ENCODE peak calls at places on chromosomes 3 and 15, in ten cellular contexts. One of them, this sample, is unnamed.

GRCh38 chr15:66290518-66290917 is 2.9 kb upstream of the DIS3L start:
- DNase-seq in esophagus muscularis mucosa: no peak
- DNase-seq in A549: no peak
- DNase-seq in cardiac fibroblast: no peak
- DNase-seq in heart right ventricle: no peak
- DNase-seq in ovary: no peak
- DNase-seq in cardiac muscle cell: no peak
- DNase-seq in fibroblast of mammary gland: no peak
- DNase-seq in foreskin fibroblast: no peak
- DNase-seq in PC-9: no peak
- DNase-seq in this sample: no peak

GRCh38 chr3:145272684-145273083 is 888.3 kb downstream of the PLOD2 start:
- DNase-seq in PC-9: no peak
- DNase-seq in heart right ventricle: no peak
- DNase-seq in A549: no peak
- DNase-seq in cardiac muscle cell: peak; percentile 66
- DNase-seq in cardiac fibroblast: peak; percentile 56
- DNase-seq in foreskin fibroblast: peak; percentile 22
- DNase-seq in fibroblast of mammary gland: peak; percentile 58
- DNase-seq in esophagus muscularis mucosa: no peak
- DNase-seq in ovary: no peak
- DNase-seq in this sample: no peak

GRCh38 chr15:99126930-99127329 is 22.1 kb downstream of the SYNM start:
- DNase-seq in A549: no peak
- DNase-seq in cardiac muscle cell: no peak
- DNase-seq in heart right ventricle: no peak
- DNase-seq in cardiac fibroblast: no peak
- DNase-seq in ovary: no peak
- DNase-seq in PC-9: no peak
- DNase-seq in fibroblast of mammary gland: no peak
- DNase-seq in esophagus muscularis mucosa: no peak
- DNase-seq in foreskin fibroblast: no peak
- DNase-seq in this sample: no peak

GRCh38 chr3:36944012-36944640 is 728 bp downstream of the TRANK1 start:
- DNase-seq in cardiac muscle cell: peak; percentile 75
- DNase-seq in foreskin fibroblast: peak; percentile 81
- DNase-seq in PC-9: no peak
- DNase-seq in cardiac fibroblast: peak; percentile 77
- DNase-seq in fibroblast of mammary gland: peak; percentile 48
- DNase-seq in esophagus muscularis mucosa: no peak
- DNase-seq in heart right ventricle: peak; percentile 46
- DNase-seq in ovary: peak; percentile 75
- DNase-seq in A549: peak; percentile 49
- DNase-seq in this sample: peak; percentile 68

GRCh38 chr3:64575211-64575844 is 112.5 kb downstream of the ADAMTS9 start:
- DNase-seq in cardiac muscle cell: peak; percentile 40
- DNase-seq in foreskin fibroblast: peak; percentile 32
- DNase-seq in A549: peak; percentile 25
- DNase-seq in cardiac fibroblast: peak; percentile 35
- DNase-seq in esophagus muscularis mucosa: no peak
- DNase-seq in heart right ventricle: no peak
- DNase-seq in fibroblast of mammary gland: peak; percentile 38
- DNase-seq in PC-9: no peak
- DNase-seq in ovary: no peak
- DNase-seq in this sample: no peak

GRCh38 chr3:114660124-114660523 is 366.3 kb downstream of the TIGIT start:
- DNase-seq in foreskin fibroblast: peak; percentile 74
- DNase-seq in cardiac muscle cell: peak; percentile 84
- DNase-seq in cardiac fibroblast: peak; percentile 80
- DNase-seq in fibroblast of mammary gland: peak; percentile 66
- DNase-seq in ovary: peak; percentile 28
- DNase-seq in PC-9: no peak
- DNase-seq in A549: no peak
- DNase-seq in esophagus muscularis mucosa: no peak
- DNase-seq in heart right ventricle: peak; percentile 44
- DNase-seq in this sample: no peak

GRCh38 chr3:119639494-119640350 is 20.7 kb downstream of the POPDC2 start:
- DNase-seq in cardiac muscle cell: no peak
- DNase-seq in fibroblast of mammary gland: peak; percentile 49
- DNase-seq in PC-9: no peak
- DNase-seq in esophagus muscularis mucosa: no peak
- DNase-seq in heart right ventricle: no peak
- DNase-seq in ovary: no peak
- DNase-seq in cardiac fibroblast: no peak
- DNase-seq in A549: no peak
- DNase-seq in foreskin fibroblast: peak; percentile 41
- DNase-seq in this sample: no peak

GRCh38 chr3:78632925-78633324 is 1134.9 kb downstream of the ROBO1 start:
- DNase-seq in foreskin fibroblast: peak; percentile 20
- DNase-seq in fibroblast of mammary gland: no peak
- DNase-seq in cardiac fibroblast: no peak
- DNase-seq in ovary: no peak
- DNase-seq in cardiac muscle cell: no peak
- DNase-seq in PC-9: no peak
- DNase-seq in heart right ventricle: no peak
- DNase-seq in A549: no peak
- DNase-seq in esophagus muscularis mucosa: no peak
- DNase-seq in this sample: no peak

GRCh38 chr3:182258538-182259177 is 534.6 kb upstream of the ATP11B start:
- DNase-seq in ovary: no peak
- DNase-seq in foreskin fibroblast: peak; percentile 14
- DNase-seq in A549: peak; percentile 54
- DNase-seq in fibroblast of mammary gland: peak; percentile 62
- DNase-seq in PC-9: peak; percentile 55
- DNase-seq in heart right ventricle: no peak
- DNase-seq in cardiac fibroblast: peak; percentile 51
- DNase-seq in esophagus muscularis mucosa: no peak
- DNase-seq in cardiac muscle cell: peak; percentile 55
- DNase-seq in this sample: no peak

GRCh38 chr3:12541625-12542024 is 3.7 kb downstream of the MKRN2OS start:
- DNase-seq in ovary: peak; percentile 20
- DNase-seq in PC-9: no peak
- DNase-seq in cardiac muscle cell: no peak
- DNase-seq in fibroblast of mammary gland: no peak
- DNase-seq in heart right ventricle: no peak
- DNase-seq in foreskin fibroblast: no peak
- DNase-seq in esophagus muscularis mucosa: no peak
- DNase-seq in cardiac fibroblast: no peak
- DNase-seq in A549: no peak
- DNase-seq in this sample: no peak

GRCh38 chr15:70523634-70524033 is 239.7 kb downstream of the UACA start:
- DNase-seq in heart right ventricle: no peak
- DNase-seq in cardiac muscle cell: no peak
- DNase-seq in PC-9: no peak
- DNase-seq in foreskin fibroblast: no peak
- DNase-seq in cardiac fibroblast: no peak
- DNase-seq in ovary: no peak
- DNase-seq in A549: no peak
- DNase-seq in fibroblast of mammary gland: no peak
- DNase-seq in esophagus muscularis mucosa: no peak
- DNase-seq in this sample: no peak

GRCh38 chr15:49083471-49084284 is 37.4 kb upstream of the SECISBP2L start:
- DNase-seq in cardiac fibroblast: no peak
- DNase-seq in fibroblast of mammary gland: peak; percentile 59
- DNase-seq in heart right ventricle: no peak
- DNase-seq in cardiac muscle cell: no peak
- DNase-seq in PC-9: no peak
- DNase-seq in ovary: no peak
- DNase-seq in esophagus muscularis mucosa: no peak
- DNase-seq in foreskin fibroblast: peak; percentile 78
- DNase-seq in A549: no peak
- DNase-seq in this sample: no peak

GRCh38 chr3:71409352-71409751 is 174.2 kb downstream of the FOXP1 start:
- DNase-seq in heart right ventricle: no peak
- DNase-seq in cardiac fibroblast: no peak
- DNase-seq in fibroblast of mammary gland: no peak
- DNase-seq in cardiac muscle cell: no peak
- DNase-seq in PC-9: no peak
- DNase-seq in ovary: no peak
- DNase-seq in A549: no peak
- DNase-seq in esophagus muscularis mucosa: no peak
- DNase-seq in foreskin fibroblast: no peak
- DNase-seq in this sample: no peak
- H3K4me3 ChIP-seq in heart right ventricle: no peak overlapping the region
- H3K4me3 ChIP-seq in cardiac fibroblast: no peak overlapping the region
- H3K4me3 ChIP-seq in fibroblast of mammary gland: no peak overlapping the region
- H3K4me3 ChIP-seq in cardiac muscle cell: no peak overlapping the region
- H3K4me3 ChIP-seq in PC-9: no peak overlapping the region
- H3K4me3 ChIP-seq in ovary: no peak overlapping the region
- H3K4me3 ChIP-seq in A549: no peak overlapping the region
- H3K4me3 ChIP-seq in esophagus muscularis mucosa: no peak overlapping the region
- H3K4me3 ChIP-seq in foreskin fibroblast: no peak overlapping the region
- H3K4me3 ChIP-seq in this sample: no peak overlapping the region

DNA sequence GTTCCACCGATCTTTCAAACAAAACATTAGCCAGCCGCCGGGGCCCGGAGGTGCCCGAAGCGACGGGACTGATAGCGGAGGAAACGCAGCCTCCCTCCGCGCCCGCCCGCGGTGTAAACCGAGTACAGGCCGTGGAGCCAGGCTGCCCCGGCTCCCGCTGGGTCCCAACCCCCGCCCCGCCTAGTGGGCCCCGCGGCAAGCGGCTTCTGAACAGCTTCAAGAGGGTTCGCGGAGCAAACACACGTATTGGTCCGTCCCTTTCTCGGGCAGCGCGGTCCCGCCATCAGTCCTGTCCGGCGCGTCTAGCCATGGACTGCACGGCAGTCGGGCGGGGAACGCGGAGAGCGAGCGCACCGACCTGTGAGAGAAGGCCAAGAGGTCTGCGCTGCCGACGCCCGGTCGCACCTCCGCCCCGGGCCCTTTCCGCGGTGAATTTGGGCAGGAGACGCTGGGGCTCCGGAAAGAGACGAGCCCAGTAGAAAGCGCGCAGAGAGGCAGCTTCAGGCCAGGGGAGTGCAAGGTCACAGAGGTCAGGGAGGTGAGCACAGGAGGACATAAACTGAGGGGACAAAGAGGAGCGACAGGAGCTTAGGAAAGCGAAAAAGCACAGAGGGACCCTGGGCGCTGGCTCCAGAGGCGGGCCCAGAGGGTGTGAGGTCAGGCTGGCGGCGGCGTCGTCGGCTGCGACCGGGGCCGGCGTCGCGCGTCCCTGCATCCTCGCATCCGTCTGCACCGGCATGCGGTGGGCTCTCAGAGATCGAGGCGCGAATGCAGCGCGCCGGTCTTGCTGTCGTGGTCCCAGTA is 1.9 kb downstream of the FOXL2 start:
- DNase-seq in esophagus muscularis mucosa: no peak
- DNase-seq in PC-9: no peak
- DNase-seq in A549: no peak
- DNase-seq in ovary: peak; percentile 51
- DNase-seq in fibroblast of mammary gland: no peak
- DNase-seq in heart right ventricle: no peak
- DNase-seq in foreskin fibroblast: peak; percentile 43
- DNase-seq in cardiac fibroblast: no peak
- DNase-seq in cardiac muscle cell: no peak
- DNase-seq in this sample: peak; percentile 69
- H3K4me3 ChIP-seq in esophagus muscularis mucosa: peak overlapping the region; percentile 22
- H3K4me3 ChIP-seq in PC-9: no peak overlapping the region
- H3K4me3 ChIP-seq in A549: peak overlapping the region; percentile 63
- H3K4me3 ChIP-seq in ovary: peak overlapping the region; percentile 75
- H3K4me3 ChIP-seq in fibroblast of mammary gland: no peak overlapping the region
- H3K4me3 ChIP-seq in heart right ventricle: peak overlapping the region; percentile 16
- H3K4me3 ChIP-seq in foreskin fibroblast: peak overlapping the region; percentile 56
- H3K4me3 ChIP-seq in cardiac fibroblast: no peak overlapping the region
- H3K4me3 ChIP-seq in cardiac muscle cell: peak overlapping the region; percentile 5
- H3K4me3 ChIP-seq in this sample: no peak overlapping the region

GRCh38 chr15:40064231-40064894 is 25.4 kb upstream of the SRP14 start:
- DNase-seq in heart right ventricle: no peak
- DNase-seq in A549: peak; percentile 73
- DNase-seq in ovary: no peak
- DNase-seq in fibroblast of mammary gland: peak; percentile 40
- DNase-seq in cardiac muscle cell: peak; percentile 56
- DNase-seq in cardiac fibroblast: peak; percentile 56
- DNase-seq in PC-9: no peak
- DNase-seq in foreskin fibroblast: peak; percentile 24
- DNase-seq in esophagus muscularis mucosa: no peak
- DNase-seq in this sample: no peak
- H3K4me3 ChIP-seq in heart right ventricle: no peak overlapping the region
- H3K4me3 ChIP-seq in A549: no peak overlapping the region
- H3K4me3 ChIP-seq in ovary: no peak overlapping the region
- H3K4me3 ChIP-seq in fibroblast of mammary gland: no peak overlapping the region
- H3K4me3 ChIP-seq in cardiac muscle cell: no peak overlapping the region
- H3K4me3 ChIP-seq in cardiac fibroblast: no peak overlapping the region
- H3K4me3 ChIP-seq in PC-9: no peak overlapping the region
- H3K4me3 ChIP-seq in foreskin fibroblast: no peak overlapping the region
- H3K4me3 ChIP-seq in esophagus muscularis mucosa: no peak overlapping the region
- H3K4me3 ChIP-seq in this sample: no peak overlapping the region

GRCh38 chr15:76341366-76342045 is 4.9 kb downstream of the ISL2 start:
- DNase-seq in PC-9: no peak
- DNase-seq in cardiac muscle cell: no peak
- DNase-seq in foreskin fibroblast: peak; percentile 63
- DNase-seq in esophagus muscularis mucosa: no peak
- DNase-seq in fibroblast of mammary gland: no peak
- DNase-seq in A549: no peak
- DNase-seq in ovary: no peak
- DNase-seq in cardiac fibroblast: no peak
- DNase-seq in heart right ventricle: no peak
- DNase-seq in this sample: no peak

GRCh38 chr15:76339302-76340197 is 3.0 kb downstream of the ISL2 start:
- DNase-seq in cardiac muscle cell: peak; percentile 48
- DNase-seq in esophagus muscularis mucosa: no peak
- DNase-seq in foreskin fibroblast: peak; percentile 73
- DNase-seq in cardiac fibroblast: no peak
- DNase-seq in PC-9: no peak
- DNase-seq in ovary: no peak
- DNase-seq in fibroblast of mammary gland: no peak
- DNase-seq in A549: no peak
- DNase-seq in heart right ventricle: no peak
- DNase-seq in this sample: no peak

GRCh38 chr15:76340802-76341365 is 4.3 kb downstream of the ISL2 start:
- DNase-seq in heart right ventricle: no peak
- DNase-seq in esophagus muscularis mucosa: no peak
- DNase-seq in ovary: no peak
- DNase-seq in PC-9: no peak
- DNase-seq in foreskin fibroblast: peak; percentile 79
- DNase-seq in fibroblast of mammary gland: no peak
- DNase-seq in cardiac fibroblast: no peak
- DNase-seq in cardiac muscle cell: no peak
- DNase-seq in A549: no peak
- DNase-seq in this sample: no peak

GRCh38 chr15:76338555-76339301 is 2.2 kb downstream of the ISL2 start:
- DNase-seq in ovary: no peak
- DNase-seq in foreskin fibroblast: peak; percentile 62
- DNase-seq in PC-9: no peak
- DNase-seq in A549: no peak
- DNase-seq in cardiac muscle cell: no peak
- DNase-seq in heart right ventricle: no peak
- DNase-seq in fibroblast of mammary gland: no peak
- DNase-seq in cardiac fibroblast: no peak
- DNase-seq in esophagus muscularis mucosa: no peak
- DNase-seq in this sample: no peak

DNA sequence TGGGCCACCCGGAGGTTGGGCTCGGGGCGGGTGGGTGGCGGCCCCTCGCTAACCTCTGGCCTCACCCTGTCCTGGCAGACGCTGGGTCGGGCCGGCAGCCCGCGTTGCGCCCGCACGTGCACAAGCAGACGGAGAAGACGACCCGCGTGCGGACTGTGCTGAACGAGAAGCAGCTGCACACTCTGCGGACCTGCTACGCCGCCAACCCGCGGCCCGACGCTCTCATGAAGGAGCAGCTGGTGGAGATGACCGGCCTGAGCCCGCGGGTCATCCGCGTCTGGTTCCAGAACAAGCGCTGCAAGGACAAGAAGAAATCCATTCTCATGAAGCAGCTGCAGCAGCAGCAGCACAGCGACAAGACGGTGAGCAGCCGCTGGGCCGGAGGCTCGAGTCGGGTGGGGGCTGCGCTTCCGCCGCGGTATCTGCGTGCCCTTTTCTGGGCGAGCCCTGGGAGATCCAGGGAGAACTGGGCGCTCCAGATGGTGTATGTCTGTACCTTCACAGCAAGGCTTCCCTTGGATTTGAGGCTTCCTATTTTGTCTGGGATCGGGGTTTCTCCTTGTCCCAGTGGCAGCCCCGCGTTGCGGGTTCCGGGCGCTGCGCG is 3.7 kb downstream of the ISL2 start:
- DNase-seq in ovary: peak; percentile 39
- DNase-seq in PC-9: no peak
- DNase-seq in esophagus muscularis mucosa: no peak
- DNase-seq in fibroblast of mammary gland: peak; percentile 30
- DNase-seq in A549: no peak
- DNase-seq in heart right ventricle: no peak
- DNase-seq in cardiac fibroblast: no peak
- DNase-seq in cardiac muscle cell: peak; percentile 45
- DNase-seq in foreskin fibroblast: peak; percentile 72
- DNase-seq in this sample: peak; percentile 24
- H3K4me3 ChIP-seq in ovary: peak overlapping the region; percentile 26
- H3K4me3 ChIP-seq in PC-9: no peak overlapping the region
- H3K4me3 ChIP-seq in esophagus muscularis mucosa: peak overlapping the region; percentile 37
- H3K4me3 ChIP-seq in fibroblast of mammary gland: no peak overlapping the region
- H3K4me3 ChIP-seq in A549: no peak overlapping the region
- H3K4me3 ChIP-seq in heart right ventricle: peak overlapping the region; percentile 36
- H3K4me3 ChIP-seq in cardiac fibroblast: peak overlapping the region; percentile 32
- H3K4me3 ChIP-seq in cardiac muscle cell: peak overlapping the region; percentile 14
- H3K4me3 ChIP-seq in foreskin fibroblast: peak overlapping the region; percentile 76
- H3K4me3 ChIP-seq in this sample: peak overlapping the region; percentile 15

This sample was measured in pancreas.